ENCODE peak calls at places on chromosomes 1 and 21, in four cellular contexts. One of them, this sample, is unnamed.

GRCh38 chr1:25118554-25118953 is 113.7 kb downstream of the SYF2 start:
- DNase-seq in fibroblast of lung: no peak
- DNase-seq in right atrium auricular region: no peak
- DNase-seq in Peyer's patch: no peak
- DNase-seq in this sample: no peak

GRCh38 chr1:24567792-24568388 is 12.0 kb downstream of the NCMAP start:
- DNase-seq in Peyer's patch: peak; percentile 82
- DNase-seq in fibroblast of lung: no peak
- DNase-seq in right atrium auricular region: no peak
- DNase-seq in this sample: no peak

GRCh38 chr1:14181191-14181793 is 417.2 kb upstream of the KAZN start:
- DNase-seq in right atrium auricular region: no peak
- DNase-seq in Peyer's patch: no peak
- DNase-seq in fibroblast of lung: peak; percentile 43
- DNase-seq in this sample: no peak

GRCh38 chr1:20158358-20159070 is 19.4 kb downstream of the PLA2G2F start:
- DNase-seq in Peyer's patch: no peak
- DNase-seq in fibroblast of lung: no peak
- DNase-seq in right atrium auricular region: no peak
- DNase-seq in this sample: no peak

GRCh38 chr1:3671371-3672180 is 19.3 kb downstream of the TP73 start:
- DNase-seq in fibroblast of lung: no peak
- DNase-seq in Peyer's patch: no peak
- DNase-seq in right atrium auricular region: no peak
- DNase-seq in this sample: no peak

GRCh38 chr1:93575586-93576271 is 105.9 kb downstream of the BCAR3 start:
- DNase-seq in right atrium auricular region: no peak
- DNase-seq in fibroblast of lung: peak; percentile 53
- DNase-seq in Peyer's patch: no peak
- DNase-seq in this sample: no peak

GRCh38 chr1:203797948-203798347 is 2.5 kb downstream of the ZBED6 start:
- DNase-seq in fibroblast of lung: no peak
- DNase-seq in right atrium auricular region: no peak
- DNase-seq in Peyer's patch: no peak
- DNase-seq in this sample: no peak

GRCh38 chr1:29120955-29121485 is 2.7 kb downstream of the TMEM200B start:
- DNase-seq in Peyer's patch: peak; percentile 71
- DNase-seq in fibroblast of lung: peak; percentile 38
- DNase-seq in right atrium auricular region: no peak
- DNase-seq in this sample: no peak

GRCh38 chr1:41338820-41339219 is 22.4 kb upstream of the FOXO6 start:
- DNase-seq in right atrium auricular region: no peak
- DNase-seq in Peyer's patch: no peak
- DNase-seq in fibroblast of lung: no peak
- DNase-seq in this sample: no peak

GRCh38 chr1:216183007-216183406 is 240.2 kb downstream of the USH2A start:
- DNase-seq in right atrium auricular region: no peak
- DNase-seq in fibroblast of lung: peak; percentile 65
- DNase-seq in Peyer's patch: no peak
- DNase-seq in this sample: no peak

GRCh38 chr1:234911787-234912186 is 216.8 kb downstream of the TOMM20 start:
- DNase-seq in fibroblast of lung: no peak
- DNase-seq in right atrium auricular region: no peak
- DNase-seq in Peyer's patch: no peak
- DNase-seq in this sample: no peak

GRCh38 chr1:201320168-201320842 is 37.0 kb downstream of the PKP1 start:
- DNase-seq in fibroblast of lung: no peak
- DNase-seq in Peyer's patch: no peak
- DNase-seq in right atrium auricular region: no peak
- DNase-seq in this sample: no peak

GRCh38 chr1:5941671-5942070 is 50.6 kb downstream of the NPHP4 start:
- DNase-seq in fibroblast of lung: no peak
- DNase-seq in Peyer's patch: no peak
- DNase-seq in right atrium auricular region: peak; percentile 43
- DNase-seq in this sample: peak; percentile 73

GRCh38 chr1:9128161-9128519 is 762 bp downstream of the GPR157 start:
- DNase-seq in Peyer's patch: peak; percentile 66
- DNase-seq in right atrium auricular region: no peak
- DNase-seq in fibroblast of lung: no peak
- DNase-seq in this sample: no peak

GRCh38 chr1:100627018-100627716 is 89.2 kb downstream of the GPR88 start:
- DNase-seq in right atrium auricular region: no peak
- DNase-seq in fibroblast of lung: peak; percentile 94
- DNase-seq in Peyer's patch: no peak
- DNase-seq in this sample: no peak

GRCh38 chr21:38853421-38853919 is 47.7 kb downstream of the ETS2 start:
- DNase-seq in fibroblast of lung: peak; percentile 99
- DNase-seq in Peyer's patch: peak; percentile 67
- DNase-seq in right atrium auricular region: no peak
- DNase-seq in this sample: peak; percentile 84

GRCh38 chr1:53078333-53079101 is 16.5 kb downstream of the PODN start:
- DNase-seq in right atrium auricular region: no peak
- DNase-seq in Peyer's patch: no peak
- DNase-seq in fibroblast of lung: no peak
- DNase-seq in this sample: no peak

GRCh38 chr1:8251635-8252034 is 66.3 kb upstream of the SLC45A1 start:
- DNase-seq in right atrium auricular region: no peak
- DNase-seq in Peyer's patch: no peak
- DNase-seq in fibroblast of lung: no peak
- DNase-seq in this sample: no peak

GRCh38 chr1:193458628-193459027 is 272.2 kb upstream of the B3GALT2 start:
- DNase-seq in Peyer's patch: no peak
- DNase-seq in fibroblast of lung: peak; percentile 30
- DNase-seq in right atrium auricular region: no peak
- DNase-seq in this sample: no peak

GRCh38 chr1:117591248-117591647 is 14.6 kb upstream of the TENT5C start:
- DNase-seq in right atrium auricular region: no peak
- DNase-seq in Peyer's patch: no peak
- DNase-seq in fibroblast of lung: no peak
- DNase-seq in this sample: no peak

GRCh38 chr21:46191686-46192575 is 7.7 kb upstream of the SPATC1L start:
- DNase-seq in right atrium auricular region: peak; percentile 54
- DNase-seq in fibroblast of lung: no peak
- DNase-seq in Peyer's patch: peak; percentile 33
- DNase-seq in this sample: peak; percentile 73

GRCh38 chr1:19792237-19793002 is 7.3 kb downstream of the TMCO4 start:
- DNase-seq in Peyer's patch: no peak
- DNase-seq in fibroblast of lung: no peak
- DNase-seq in right atrium auricular region: no peak
- DNase-seq in this sample: no peak

GRCh38 chr1:18927082-18927653 is 24.8 kb upstream of the ALDH4A1 start:
- DNase-seq in Peyer's patch: peak; percentile 65
- DNase-seq in right atrium auricular region: no peak
- DNase-seq in fibroblast of lung: no peak
- DNase-seq in this sample: no peak

GRCh38 chr1:68819190-68819829 is 322.4 kb upstream of the DEPDC1 start:
- DNase-seq in right atrium auricular region: no peak
- DNase-seq in Peyer's patch: no peak
- DNase-seq in fibroblast of lung: peak; percentile 22
- DNase-seq in this sample: no peak

GRCh38 chr1:187051618-187052232 is 223.0 kb downstream of the PLA2G4A start:
- DNase-seq in right atrium auricular region: no peak
- DNase-seq in fibroblast of lung: peak; percentile 39
- DNase-seq in Peyer's patch: no peak
- DNase-seq in this sample: no peak

GRCh38 chr1:229557913-229558414 is 543 bp downstream of the ABCB10 start:
- DNase-seq in right atrium auricular region: no peak
- DNase-seq in fibroblast of lung: peak; percentile 30
- DNase-seq in Peyer's patch: peak; percentile 68
- DNase-seq in this sample: peak; percentile 82

GRCh38 chr1:172754609-172755008 is 95.7 kb downstream of the FASLG start:
- DNase-seq in fibroblast of lung: no peak
- DNase-seq in right atrium auricular region: no peak
- DNase-seq in Peyer's patch: no peak
- DNase-seq in this sample: no peak

GRCh38 chr1:38044224-38045215 is 2.1 kb downstream of the POU3F1 start:
- DNase-seq in Peyer's patch: no peak
- DNase-seq in right atrium auricular region: no peak
- DNase-seq in fibroblast of lung: no peak
- DNase-seq in this sample: no peak

GRCh38 chr1:94326329-94326728 is 88.9 kb upstream of the ARHGAP29 start:
- DNase-seq in right atrium auricular region: no peak
- DNase-seq in fibroblast of lung: no peak
- DNase-seq in Peyer's patch: no peak
- DNase-seq in this sample: no peak

GRCh38 chr21:37532868-37533780 is 166.6 kb downstream of the DYRK1A start:
- DNase-seq in right atrium auricular region: no peak
- DNase-seq in fibroblast of lung: peak; percentile 76
- DNase-seq in Peyer's patch: no peak
- DNase-seq in this sample: peak; percentile 70

GRCh38 chr1:216111842-216112241 is 311.4 kb downstream of the USH2A start:
- DNase-seq in right atrium auricular region: no peak
- DNase-seq in Peyer's patch: no peak
- DNase-seq in fibroblast of lung: no peak
- DNase-seq in this sample: no peak

GRCh38 chr1:96509351-96509750 is 212.2 kb upstream of the PTBP2 start:
- DNase-seq in Peyer's patch: no peak
- DNase-seq in fibroblast of lung: no peak
- DNase-seq in right atrium auricular region: no peak
- DNase-seq in this sample: no peak

GRCh38 chr1:172451002-172451443 is 7.2 kb upstream of the PIGC start:
- DNase-seq in Peyer's patch: peak; percentile 55
- DNase-seq in right atrium auricular region: no peak
- DNase-seq in fibroblast of lung: peak; percentile 83
- DNase-seq in this sample: no peak

GRCh38 chr1:234186037-234186688 is 187.1 kb upstream of the COA6 start:
- DNase-seq in fibroblast of lung: peak; percentile 98
- DNase-seq in Peyer's patch: no peak
- DNase-seq in right atrium auricular region: peak; percentile 52
- DNase-seq in this sample: no peak

GRCh38 chr1:46487818-46488218 is 1.8 kb upstream of the DMBX1 start:
- DNase-seq in fibroblast of lung: no peak
- DNase-seq in Peyer's patch: no peak
- DNase-seq in right atrium auricular region: no peak
- DNase-seq in this sample: no peak

GRCh38 chr1:226121049-226121586 is 58.6 kb downstream of the H3-3A start:
- DNase-seq in Peyer's patch: no peak
- DNase-seq in fibroblast of lung: no peak
- DNase-seq in right atrium auricular region: no peak
- DNase-seq in this sample: no peak

GRCh38 chr21:42746593-42747266 is 93.3 kb downstream of the PDE9A start:
- DNase-seq in fibroblast of lung: no peak
- DNase-seq in Peyer's patch: peak; percentile 84
- DNase-seq in right atrium auricular region: peak; percentile 64
- DNase-seq in this sample: no peak

GRCh38 chr1:228293816-228294500 is 86.1 kb downstream of the OBSCN start:
- DNase-seq in Peyer's patch: no peak
- DNase-seq in right atrium auricular region: no peak
- DNase-seq in fibroblast of lung: no peak
- DNase-seq in this sample: no peak

GRCh38 chr21:42079939-42080787 is 9.0 kb downstream of the UMODL1 start:
- DNase-seq in fibroblast of lung: peak; percentile 81
- DNase-seq in Peyer's patch: no peak
- DNase-seq in right atrium auricular region: no peak
- DNase-seq in this sample: no peak

GRCh38 chr1:26290061-26290415 is 10.2 kb downstream of the SH3BGRL3 start:
- DNase-seq in fibroblast of lung: no peak
- DNase-seq in Peyer's patch: peak; percentile 56
- DNase-seq in right atrium auricular region: no peak
- DNase-seq in this sample: no peak

GRCh38 chr1:222105861-222106260 is 364.0 kb upstream of the DUSP10 start:
- DNase-seq in fibroblast of lung: no peak
- DNase-seq in right atrium auricular region: no peak
- DNase-seq in Peyer's patch: no peak
- DNase-seq in this sample: no peak
- TF ChIP-seq CTCF in fibroblast of lung: no peak
- TF ChIP-seq CTCF in right atrium auricular region: no peak
- TF ChIP-seq CTCF in Peyer's patch: no peak
- TF ChIP-seq CTCF in this sample: no peak

GRCh38 chr1:44674113-44675000 is at the start of the genes ARMH1 and TMEM53:
- DNase-seq in right atrium auricular region: peak; percentile 100
- DNase-seq in Peyer's patch: peak; percentile 100
- DNase-seq in fibroblast of lung: peak; percentile 99
- DNase-seq in this sample: peak; percentile 99
- TF ChIP-seq CTCF in right atrium auricular region: no peak
- TF ChIP-seq CTCF in Peyer's patch: no peak
- TF ChIP-seq CTCF in fibroblast of lung: no peak
- TF ChIP-seq CTCF in this sample: peak; percentile 16

DNA sequence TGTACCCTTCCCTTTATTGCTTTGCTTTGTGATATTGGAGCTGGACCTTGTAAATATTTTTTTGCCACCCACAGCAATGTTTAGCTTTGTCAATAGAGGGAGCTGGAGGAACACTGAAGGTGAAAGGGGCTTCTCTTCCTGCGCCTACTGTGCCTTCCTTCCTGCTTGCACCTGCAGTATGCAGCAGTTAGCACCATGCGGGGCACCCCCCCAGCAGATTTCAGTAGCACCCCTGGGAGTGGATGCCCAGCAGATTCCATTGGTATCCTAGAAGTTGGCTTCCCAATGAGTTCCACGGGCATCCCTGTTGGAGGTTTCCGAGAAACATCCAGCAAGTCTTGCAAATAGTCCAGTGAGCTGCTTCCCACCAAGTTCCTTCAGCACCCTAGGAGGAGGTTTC is 25.6 kb downstream of the S100A10 start:
- DNase-seq in right atrium auricular region: no peak
- DNase-seq in fibroblast of lung: peak; percentile 43
- DNase-seq in Peyer's patch: peak; percentile 76
- DNase-seq in this sample: no peak
- TF ChIP-seq CTCF in right atrium auricular region: peak; percentile 79
- TF ChIP-seq CTCF in fibroblast of lung: peak; percentile 71
- TF ChIP-seq CTCF in Peyer's patch: peak; percentile 55
- TF ChIP-seq CTCF in this sample: peak; percentile 82

GRCh38 chr1:114428083-114428754 is 82.8 kb downstream of the TRIM33 start:
- DNase-seq in fibroblast of lung: no peak
- DNase-seq in right atrium auricular region: no peak
- DNase-seq in Peyer's patch: no peak
- DNase-seq in this sample: no peak
- TF ChIP-seq CTCF in fibroblast of lung: peak; percentile 32
- TF ChIP-seq CTCF in right atrium auricular region: peak; percentile 57
- TF ChIP-seq CTCF in Peyer's patch: no peak
- TF ChIP-seq CTCF in this sample: peak; percentile 64

DNA sequence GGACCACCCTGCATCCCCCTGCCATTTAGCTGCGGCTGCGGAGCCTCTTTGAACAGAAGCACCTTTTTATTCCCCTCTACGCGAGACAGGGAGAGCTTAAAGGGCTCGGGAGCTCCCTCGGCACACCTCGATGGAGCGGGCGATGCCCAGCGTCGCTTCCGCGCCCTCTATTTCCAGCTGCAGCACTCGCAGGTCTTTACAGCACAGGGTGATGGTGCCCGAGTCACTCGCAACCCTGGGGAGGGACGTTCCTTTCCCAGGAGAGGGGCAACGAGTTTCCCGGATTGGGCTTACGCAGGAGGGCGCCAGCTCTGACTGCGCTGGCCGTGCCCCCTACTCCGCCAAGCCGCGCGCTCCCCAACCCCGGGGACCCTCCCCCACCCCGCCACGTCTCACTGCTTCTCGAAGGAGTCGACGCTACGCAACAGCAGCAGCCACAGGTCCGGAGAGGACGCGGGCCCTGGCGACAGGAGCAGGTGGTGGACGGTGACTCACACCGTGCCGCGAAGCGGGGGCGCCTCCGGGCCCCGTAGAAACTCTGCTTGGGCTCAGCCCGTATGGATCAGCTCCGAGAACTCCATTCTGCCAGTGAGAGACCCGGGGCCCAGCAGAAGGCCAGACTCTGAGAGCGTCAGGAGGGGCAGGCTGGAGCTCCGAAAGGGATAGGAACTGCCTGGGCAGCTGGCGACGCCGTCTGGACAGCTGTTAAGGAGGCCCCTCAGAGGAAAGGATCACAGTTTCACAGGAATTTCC is 5.8 kb upstream of the FAM167B start:
- DNase-seq in right atrium auricular region: peak; percentile 73
- DNase-seq in Peyer's patch: peak; percentile 81
- DNase-seq in fibroblast of lung: peak; percentile 68
- DNase-seq in this sample: peak; percentile 86
- TF ChIP-seq CTCF in right atrium auricular region: no peak
- TF ChIP-seq CTCF in Peyer's patch: no peak
- TF ChIP-seq CTCF in fibroblast of lung: no peak
- TF ChIP-seq CTCF in this sample: no peak

This sample was measured in osteocyte.